ENCODE peak calls at places on chromosome 21, in four cellular contexts. X is fibroblast of lung, J is H1, H is GM23248. G is an unnamed sample.

GRCh38 chr21:21907271-21907670 is 909.1 kb downstream of the NCAM2 start:
- DNase-seq in H (no peak), J (no peak), X (no peak), G (no peak)

GRCh38 chr21:37208056-37208705 is 59.0 kb downstream of the VPS26C start:
- DNase-seq in X (no peak), H (peak; percentile 63), J (no peak), G (no peak)

GRCh38 chr21:41321211-41321907 is 4.8 kb downstream of the FAM3B start:
- DNase-seq in X (no peak), J (no peak), H (no peak), G (no peak)

GRCh38 chr21:35646606-35647005 is 413.7 kb downstream of the SETD4 start:
- DNase-seq in H (peak; percentile 86), X (no peak), J (no peak), G (no peak)

GRCh38 chr21:17463441-17463840 is 49.4 kb upstream of the CXADR start:
- DNase-seq in J (no peak), X (peak; percentile 71), H (peak; percentile 99), G (no peak)

GRCh38 chr21:37863842-37864241 is 52.4 kb downstream of the KCNJ6 start:
- DNase-seq in H (no peak), X (peak; percentile 87), J (no peak), G (peak; percentile 7)

GRCh38 chr21:17660449-17660848 is 47.7 kb upstream of the BTG3 start:
- DNase-seq in X (no peak), H (peak; percentile 9), J (no peak), G (no peak)

GRCh38 chr21:35924714-35925301 is 135.5 kb downstream of the SETD4 start:
- DNase-seq in H (peak; percentile 72), J (no peak), X (peak; percentile 93), G (no peak)

GRCh38 chr21:46284077-46284644 is 1.2 kb downstream of the MCM3AP start:
- DNase-seq in X (no peak), J (no peak), H (no peak), G (no peak)

GRCh38 chr21:46622226-46622625 is 13.2 kb upstream of the PRMT2 start:
- DNase-seq in X (no peak), J (no peak), H (no peak), G (no peak)

GRCh38 chr21:33396436-33396835 is 6.8 kb upstream of the IFNGR2 start:
- DNase-seq in J (no peak), X (no peak), H (no peak), G (no peak)

GRCh38 chr21:41186763-41187536 is 19.0 kb downstream of the BACE2 start:
- DNase-seq in X (no peak), J (no peak), H (no peak), G (peak; percentile 66)

GRCh38 chr21:28337319-28337718 is 655.4 kb downstream of the LTN1 start:
- DNase-seq in J (no peak), H (peak; percentile 67), X (peak; percentile 86), G (no peak)

DNA sequence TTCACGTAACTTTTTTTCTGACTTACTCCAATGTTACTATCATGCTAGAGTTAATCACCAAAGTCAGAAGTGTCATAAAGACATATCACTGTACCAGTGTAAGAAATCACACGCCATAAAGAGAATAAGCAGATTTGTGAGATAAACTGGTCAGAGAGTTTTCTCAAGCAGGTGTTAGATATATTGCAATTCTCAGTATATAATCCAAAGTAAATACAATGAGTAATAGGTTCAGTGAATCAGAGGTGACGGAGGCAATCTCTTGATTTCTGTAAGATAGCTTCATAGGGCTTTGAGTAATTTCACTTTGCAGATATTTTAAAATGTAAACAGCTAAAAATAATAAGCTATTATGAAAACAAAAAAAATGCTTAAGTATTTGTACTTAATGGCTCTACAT is 118.8 kb downstream of the USP25 start:
- DNase-seq in H (peak; percentile 56), J (no peak), X (peak; percentile 69), G (no peak)
- H3K9ac ChIP-seq in H (no peak overlapping the region), J (no peak overlapping the region), X (no peak overlapping the region), G (no peak overlapping the region)

GRCh38 chr21:15063821-15064575 is 802 bp downstream of the NRIP1 start:
- DNase-seq in J (peak; percentile 72), X (peak; percentile 37), H (peak; percentile 76), G (peak; percentile 79)
- H3K9ac ChIP-seq in J (peak overlapping the region; percentile 38), X (peak overlapping the region; percentile 86), H (peak overlapping the region; percentile 91), G (peak overlapping the region; percentile 81)

GRCh38 chr21:15061284-15061683 is 3.5 kb downstream of the NRIP1 start:
- DNase-seq in X (no peak), J (no peak), H (no peak), G (no peak)

GRCh38 chr21:15059397-15059796 is 5.4 kb downstream of the NRIP1 start:
- DNase-seq in J (no peak), X (no peak), H (no peak), G (no peak)

GRCh38 chr21:15062566-15062965 is 2.2 kb downstream of the NRIP1 start:
- DNase-seq in H (peak; percentile 26), X (peak; percentile 48), J (no peak), G (no peak)

GRCh38 chr21:15061747-15062146 is 3.1 kb downstream of the NRIP1 start:
- DNase-seq in H (no peak), X (no peak), J (no peak), G (no peak)

DNA sequence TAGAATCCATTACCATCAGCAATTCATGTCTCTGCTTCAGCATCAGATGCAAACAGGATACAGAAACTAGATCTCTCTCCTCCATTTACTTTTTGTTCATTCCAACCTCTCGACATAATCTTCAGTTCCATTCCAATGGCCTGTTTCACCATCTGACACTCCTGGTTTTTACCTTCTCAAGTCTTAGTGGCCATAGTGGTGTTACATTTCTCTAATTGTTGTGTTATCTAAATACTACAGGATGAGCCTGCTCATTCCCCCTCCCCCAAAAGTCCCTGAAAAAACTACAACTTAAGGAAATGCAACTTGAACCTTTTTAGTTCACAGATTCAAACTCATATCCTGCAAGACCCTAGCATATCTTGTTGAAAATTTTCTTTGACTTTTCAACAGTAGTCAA is 4.0 kb downstream of the NRIP1 start:
- DNase-seq in X (no peak), H (peak; percentile 48), J (no peak), G (no peak)
- H3K9ac ChIP-seq in X (no peak overlapping the region), H (peak overlapping the region; percentile 91), J (no peak overlapping the region), G (no peak overlapping the region)

GRCh38 chr21:44735821-44736220 is 24.4 kb upstream of the TSPEAR start:
- DNase-seq in X (no peak), J (peak; percentile 32), H (no peak), G (no peak)
- H3K9ac ChIP-seq in X (no peak overlapping the region), J (no peak overlapping the region), H (no peak overlapping the region), G (no peak overlapping the region)

DNA sequence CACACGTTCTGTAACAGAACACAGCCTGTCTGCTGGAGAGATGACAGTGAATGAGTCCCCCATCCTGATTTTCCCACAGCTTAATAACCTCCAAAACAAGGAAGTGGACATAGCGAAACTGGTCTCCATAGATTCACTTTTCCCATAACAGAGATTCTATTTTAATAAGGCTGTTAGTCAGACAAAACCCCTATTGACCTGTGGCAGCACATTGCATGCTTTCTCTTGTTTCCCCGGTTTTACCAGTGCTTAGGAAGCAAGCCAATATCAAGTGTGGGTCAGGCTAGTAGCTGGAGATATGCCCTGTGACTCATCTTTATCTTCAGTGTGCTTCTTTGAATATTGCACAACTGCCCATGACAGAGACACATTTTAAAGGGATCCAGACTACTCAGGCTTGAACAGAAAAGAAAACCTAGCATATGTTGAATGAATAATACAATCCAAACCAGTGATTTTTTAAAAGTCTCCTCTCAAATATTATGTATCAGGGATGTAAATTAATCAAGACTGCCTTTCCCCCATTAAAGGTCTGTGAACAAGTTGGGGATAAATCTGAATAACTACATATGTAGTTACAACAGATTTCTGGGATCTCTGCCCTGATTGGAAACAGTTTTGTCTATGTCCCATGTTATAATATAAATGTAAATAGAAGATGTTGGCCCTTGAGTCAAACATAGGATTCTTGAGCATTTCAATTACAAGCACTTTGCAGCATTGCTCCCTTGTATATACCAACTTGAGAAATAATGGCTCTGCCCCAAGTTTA is 11.9 kb upstream of the CLDN8 start:
- DNase-seq in H (peak; percentile 98), J (no peak), X (peak; percentile 89), G (no peak)
- H3K9ac ChIP-seq in H (peak overlapping the region; percentile 62), J (no peak overlapping the region), X (no peak overlapping the region), G (no peak overlapping the region)

DNA sequence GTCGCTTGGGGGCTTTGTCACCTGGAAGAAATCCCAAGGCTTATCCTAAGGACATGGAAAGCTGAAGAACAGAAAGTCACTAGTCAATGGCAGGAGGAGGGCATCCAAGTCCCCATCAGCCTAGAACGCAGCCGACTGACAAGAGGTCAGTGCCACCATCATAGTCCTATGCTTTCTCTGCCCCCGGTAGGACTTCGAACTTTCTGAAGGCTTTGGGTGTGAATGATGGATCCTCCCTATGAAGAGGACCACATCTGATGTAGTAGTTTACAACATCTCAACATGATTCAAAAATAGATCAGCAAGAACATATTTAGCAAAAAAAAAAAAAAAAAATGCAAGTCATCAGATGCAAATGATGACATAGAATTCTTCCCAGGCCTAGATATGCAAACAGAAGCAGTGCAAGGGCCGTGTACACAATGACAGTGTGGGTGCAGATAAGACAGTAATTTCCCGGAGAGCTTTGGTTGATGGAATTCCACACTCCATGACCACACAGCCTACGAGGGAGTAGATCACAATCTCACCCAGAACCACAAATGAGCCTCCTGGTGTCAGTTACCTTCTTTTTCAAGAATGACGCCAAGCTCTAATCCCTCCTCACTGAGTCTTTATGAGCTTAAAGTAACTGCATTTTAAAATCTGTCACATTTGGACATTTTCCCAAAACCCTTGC is 88.3 kb downstream of the PSMG1 start:
- DNase-seq in X (peak; percentile 82), J (no peak), H (peak; percentile 47), G (no peak)
- H3K9ac ChIP-seq in X (no peak overlapping the region), J (no peak overlapping the region), H (no peak overlapping the region), G (no peak overlapping the region)

DNA sequence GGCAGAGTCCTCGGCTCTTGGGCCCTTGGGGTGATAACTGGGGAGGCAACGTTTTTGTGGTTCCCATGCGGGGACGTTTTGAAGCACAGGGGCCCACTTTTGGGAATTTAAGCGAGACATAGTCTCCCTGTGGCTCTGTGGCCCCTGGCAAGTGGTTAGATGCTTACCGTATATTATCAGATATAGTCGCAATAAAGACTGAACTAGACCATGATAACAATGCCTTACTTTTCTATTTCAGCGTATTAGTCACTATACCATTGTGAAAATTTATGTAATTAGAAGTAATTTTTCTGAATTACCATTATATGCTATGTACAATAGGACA is 538 bp upstream of the RCAN1 start:
- DNase-seq in X (no peak), J (no peak), H (no peak), G (no peak)
- H3K9ac ChIP-seq in X (peak overlapping the region; percentile 71), J (no peak overlapping the region), H (peak overlapping the region; percentile 55), G (no peak overlapping the region)

DNA sequence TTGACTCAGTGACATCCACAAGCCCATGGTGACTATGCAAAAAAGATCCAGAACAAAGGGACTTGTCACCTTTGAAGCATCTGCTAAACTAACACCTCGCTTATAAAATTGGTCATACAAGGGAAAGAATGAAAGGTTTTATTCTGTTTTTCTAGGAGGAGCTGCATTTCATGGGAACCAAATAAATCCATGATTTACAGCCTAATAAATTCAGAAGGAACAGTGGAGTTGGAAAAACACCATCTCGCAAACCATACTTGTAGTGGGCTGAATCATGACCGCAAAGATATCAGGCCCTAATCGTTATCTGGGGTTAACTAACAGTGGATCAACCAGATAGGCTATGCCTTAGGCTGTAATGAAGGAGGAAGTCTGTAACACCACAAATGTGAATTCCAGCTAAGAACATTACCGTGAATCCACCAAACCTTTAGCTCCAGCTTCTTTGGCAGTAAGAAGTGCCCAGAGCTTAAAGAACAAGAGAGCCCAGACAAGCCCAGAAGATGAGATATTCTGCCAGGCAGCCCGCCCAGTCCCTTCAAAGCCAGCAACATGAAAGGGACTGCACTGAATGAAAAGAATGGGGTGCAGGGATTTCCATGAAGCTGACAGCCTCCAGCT is 27.4 kb downstream of the RSPH1 start:
- DNase-seq in H (no peak), X (no peak), J (no peak), G (peak; percentile 53)
- H3K9ac ChIP-seq in H (no peak overlapping the region), X (no peak overlapping the region), J (no peak overlapping the region), G (no peak overlapping the region)

GRCh38 chr21:25961042-25961441 is 209.5 kb downstream of the APP start:
- DNase-seq in X (no peak), H (no peak), J (no peak), G (peak; percentile 62)
- H3K9ac ChIP-seq in X (no peak overlapping the region), H (no peak overlapping the region), J (no peak overlapping the region), G (no peak overlapping the region)